ENCODE peak calls at places on chromosomes 12 and 14, in six cellular contexts. One of them, this sample, is unnamed. For H3K4me1, the result is how much of the 10 kb centered on the place peaks cover.

GRCh38 chr12:538731-539539 is 79.2 kb downstream of the B4GALNT3 start:
- DNase-seq in ovary: no peak
- DNase-seq in CD8-positive, alpha-beta memory T cell: peak
- DNase-seq in right lobe of liver: no peak
- DNase-seq in Karpas-422: no peak
- DNase-seq in GM23338: no peak
- DNase-seq in this sample: peak

GRCh38 chr12:85279449-85280137 is 427 bp upstream of the ALX1 start:
- DNase-seq in ovary: no peak
- DNase-seq in CD8-positive, alpha-beta memory T cell: no peak
- DNase-seq in right lobe of liver: peak
- DNase-seq in Karpas-422: no peak
- DNase-seq in GM23338: peak
- DNase-seq in this sample: no peak

GRCh38 chr12:4121506-4122020 is 152.0 kb upstream of the CCND2 start:
- DNase-seq in ovary: no peak
- DNase-seq in CD8-positive, alpha-beta memory T cell: no peak
- DNase-seq in right lobe of liver: no peak
- DNase-seq in Karpas-422: no peak
- DNase-seq in GM23338: no peak
- DNase-seq in this sample: no peak

GRCh38 chr12:47860873-47861272 is 41.2 kb upstream of the HDAC7 start:
- DNase-seq in ovary: no peak
- DNase-seq in CD8-positive, alpha-beta memory T cell: no peak
- DNase-seq in right lobe of liver: no peak
- DNase-seq in Karpas-422: no peak
- DNase-seq in GM23338: no peak
- DNase-seq in this sample: no peak

GRCh38 chr12:104605685-104606084 is 148.9 kb downstream of the CHST11 start:
- DNase-seq in ovary: no peak
- DNase-seq in CD8-positive, alpha-beta memory T cell: no peak
- DNase-seq in right lobe of liver: no peak
- DNase-seq in Karpas-422: no peak
- DNase-seq in GM23338: peak
- DNase-seq in this sample: peak

GRCh38 chr12:65195387-65196055 is 26.1 kb downstream of the LEMD3 start:
- DNase-seq in ovary: no peak
- DNase-seq in CD8-positive, alpha-beta memory T cell: no peak
- DNase-seq in right lobe of liver: no peak
- DNase-seq in Karpas-422: no peak
- DNase-seq in GM23338: peak
- DNase-seq in this sample: no peak

GRCh38 chr12:84912191-84913142 is at the start of gene SLC6A15:
- DNase-seq in ovary: peak
- DNase-seq in CD8-positive, alpha-beta memory T cell: no peak
- DNase-seq in right lobe of liver: peak
- DNase-seq in Karpas-422: no peak
- DNase-seq in GM23338: peak
- DNase-seq in this sample: peak

GRCh38 chr12:92928431-92928961 is 599 bp downstream of the EEA1 start:
- DNase-seq in ovary: peak
- DNase-seq in CD8-positive, alpha-beta memory T cell: no peak
- DNase-seq in right lobe of liver: peak
- DNase-seq in Karpas-422: peak
- DNase-seq in GM23338: no peak
- DNase-seq in this sample: peak

GRCh38 chr14:72616294-72616693 is 277.6 kb downstream of the DPF3 start:
- DNase-seq in ovary: no peak
- DNase-seq in CD8-positive, alpha-beta memory T cell: no peak
- DNase-seq in right lobe of liver: no peak
- DNase-seq in Karpas-422: no peak
- DNase-seq in GM23338: no peak
- DNase-seq in this sample: no peak

GRCh38 chr12:62291888-62292760 is 31.9 kb downstream of the USP15 start:
- DNase-seq in ovary: no peak
- DNase-seq in CD8-positive, alpha-beta memory T cell: no peak
- DNase-seq in right lobe of liver: no peak
- DNase-seq in Karpas-422: no peak
- DNase-seq in GM23338: no peak
- DNase-seq in this sample: no peak

GRCh38 chr14:34778744-34779143 is 64.4 kb upstream of the CFL2 start:
- DNase-seq in ovary: no peak
- DNase-seq in CD8-positive, alpha-beta memory T cell: no peak
- DNase-seq in right lobe of liver: no peak
- DNase-seq in Karpas-422: no peak
- DNase-seq in GM23338: no peak
- DNase-seq in this sample: no peak

GRCh38 chr12:76666272-76666845 is 97.6 kb upstream of the ZDHHC17 start:
- DNase-seq in ovary: no peak
- DNase-seq in CD8-positive, alpha-beta memory T cell: no peak
- DNase-seq in right lobe of liver: no peak
- DNase-seq in Karpas-422: peak
- DNase-seq in GM23338: no peak
- DNase-seq in this sample: no peak

GRCh38 chr12:42963993-42964392 is 374.4 kb upstream of the PRICKLE1 start:
- DNase-seq in ovary: no peak
- DNase-seq in CD8-positive, alpha-beta memory T cell: no peak
- DNase-seq in right lobe of liver: no peak
- DNase-seq in Karpas-422: no peak
- DNase-seq in GM23338: no peak
- DNase-seq in this sample: no peak

GRCh38 chr12:69872804-69873203 is 47.8 kb downstream of the MYRFL start:
- DNase-seq in ovary: no peak
- DNase-seq in CD8-positive, alpha-beta memory T cell: no peak
- DNase-seq in right lobe of liver: no peak
- DNase-seq in Karpas-422: no peak
- DNase-seq in GM23338: no peak
- DNase-seq in this sample: no peak

GRCh38 chr12:18546399-18546798 is 191.4 kb downstream of the PLCZ1 start:
- DNase-seq in ovary: no peak
- DNase-seq in CD8-positive, alpha-beta memory T cell: no peak
- DNase-seq in right lobe of liver: no peak
- DNase-seq in Karpas-422: no peak
- DNase-seq in GM23338: no peak
- DNase-seq in this sample: no peak

GRCh38 chr12:89695100-89695499 is 13.5 kb downstream of the ATP2B1 start:
- DNase-seq in ovary: no peak
- DNase-seq in CD8-positive, alpha-beta memory T cell: no peak
- DNase-seq in right lobe of liver: no peak
- DNase-seq in Karpas-422: no peak
- DNase-seq in GM23338: no peak
- DNase-seq in this sample: no peak

GRCh38 chr12:212799-213526 is 994 bp downstream of the SLC6A12 start:
- DNase-seq in ovary: peak
- DNase-seq in CD8-positive, alpha-beta memory T cell: no peak
- DNase-seq in right lobe of liver: peak
- DNase-seq in Karpas-422: no peak
- DNase-seq in GM23338: no peak
- DNase-seq in this sample: no peak

GRCh38 chr12:122081108-122081696 is 2.6 kb downstream of the MLXIP start:
- DNase-seq in ovary: no peak
- DNase-seq in CD8-positive, alpha-beta memory T cell: no peak
- DNase-seq in right lobe of liver: no peak
- DNase-seq in Karpas-422: no peak
- DNase-seq in GM23338: no peak
- DNase-seq in this sample: peak

GRCh38 chr12:18888062-18888461 is 150.1 kb downstream of the CAPZA3 start:
- DNase-seq in ovary: no peak
- DNase-seq in CD8-positive, alpha-beta memory T cell: no peak
- DNase-seq in right lobe of liver: no peak
- DNase-seq in Karpas-422: no peak
- DNase-seq in GM23338: peak
- DNase-seq in this sample: no peak

GRCh38 chr14:29892327-29892726 is 35.3 kb downstream of the PRKD1 start:
- DNase-seq in ovary: no peak
- DNase-seq in CD8-positive, alpha-beta memory T cell: no peak
- DNase-seq in right lobe of liver: no peak
- DNase-seq in Karpas-422: no peak
- DNase-seq in GM23338: no peak
- DNase-seq in this sample: no peak

GRCh38 chr14:105068818-105069217 is 3.6 kb upstream of the GPR132 start:
- DNase-seq in ovary: no peak
- DNase-seq in CD8-positive, alpha-beta memory T cell: no peak
- DNase-seq in right lobe of liver: no peak
- DNase-seq in Karpas-422: no peak
- DNase-seq in GM23338: no peak
- DNase-seq in this sample: no peak

GRCh38 chr12:47302111-47302597 is 222.4 kb upstream of the AMIGO2 start:
- DNase-seq in ovary: no peak
- DNase-seq in CD8-positive, alpha-beta memory T cell: no peak
- DNase-seq in right lobe of liver: no peak
- DNase-seq in Karpas-422: peak
- DNase-seq in GM23338: no peak
- DNase-seq in this sample: no peak

GRCh38 chr14:94998110-94998509 is 159.2 kb downstream of the DICER1 start:
- DNase-seq in ovary: no peak
- DNase-seq in CD8-positive, alpha-beta memory T cell: no peak
- DNase-seq in right lobe of liver: no peak
- DNase-seq in Karpas-422: no peak
- DNase-seq in GM23338: no peak
- DNase-seq in this sample: no peak

GRCh38 chr14:35818346-35819115 is 7.6 kb upstream of the BRMS1L start:
- DNase-seq in ovary: no peak
- DNase-seq in CD8-positive, alpha-beta memory T cell: peak
- DNase-seq in right lobe of liver: no peak
- DNase-seq in Karpas-422: peak
- DNase-seq in GM23338: peak
- DNase-seq in this sample: no peak

GRCh38 chr14:75519826-75520692 is 2.2 kb upstream of the BATF start:
- DNase-seq in ovary: no peak
- DNase-seq in CD8-positive, alpha-beta memory T cell: no peak
- DNase-seq in right lobe of liver: no peak
- DNase-seq in Karpas-422: no peak
- DNase-seq in GM23338: no peak
- DNase-seq in this sample: no peak

GRCh38 chr14:76826122-76826521 is at the start of gene LRRC74A:
- DNase-seq in ovary: no peak
- DNase-seq in CD8-positive, alpha-beta memory T cell: no peak
- DNase-seq in right lobe of liver: no peak
- DNase-seq in Karpas-422: no peak
- DNase-seq in GM23338: no peak
- DNase-seq in this sample: no peak

GRCh38 chr14:92460541-92460915 is 53.1 kb upstream of the RIN3 start:
- DNase-seq in ovary: no peak
- DNase-seq in CD8-positive, alpha-beta memory T cell: no peak
- DNase-seq in right lobe of liver: no peak
- DNase-seq in Karpas-422: no peak
- DNase-seq in GM23338: no peak
- DNase-seq in this sample: no peak

GRCh38 chr14:79781882-79782281 is 429.4 kb downstream of the DIO2 start:
- DNase-seq in ovary: no peak
- DNase-seq in CD8-positive, alpha-beta memory T cell: no peak
- DNase-seq in right lobe of liver: no peak
- DNase-seq in Karpas-422: no peak
- DNase-seq in GM23338: no peak
- DNase-seq in this sample: no peak

GRCh38 chr12:104232609-104233280 is 17.2 kb downstream of the TXNRD1 start:
- DNase-seq in ovary: no peak
- DNase-seq in CD8-positive, alpha-beta memory T cell: no peak
- DNase-seq in right lobe of liver: no peak
- DNase-seq in Karpas-422: no peak
- DNase-seq in GM23338: no peak
- DNase-seq in this sample: no peak

GRCh38 chr14:21049263-21049662 is 7.1 kb downstream of the RNASE7 start:
- DNase-seq in ovary: no peak
- DNase-seq in CD8-positive, alpha-beta memory T cell: no peak
- DNase-seq in right lobe of liver: no peak
- DNase-seq in Karpas-422: no peak
- DNase-seq in GM23338: no peak
- DNase-seq in this sample: no peak
- H3K4me1 ChIP-seq in ovary: under half
- H3K4me1 ChIP-seq in CD8-positive, alpha-beta memory T cell: under half
- H3K4me1 ChIP-seq in right lobe of liver: half or more
- H3K4me1 ChIP-seq in Karpas-422: under half
- H3K4me1 ChIP-seq in GM23338: under half
- H3K4me1 ChIP-seq in this sample: under half

GRCh38 chr12:117689857-117690256 is 278.9 kb downstream of the KSR2 start:
- DNase-seq in ovary: no peak
- DNase-seq in CD8-positive, alpha-beta memory T cell: no peak
- DNase-seq in right lobe of liver: no peak
- DNase-seq in Karpas-422: no peak
- DNase-seq in GM23338: no peak
- DNase-seq in this sample: no peak

GRCh38 chr12:117685115-117685926 is 283.5 kb downstream of the KSR2 start:
- DNase-seq in ovary: no peak
- DNase-seq in CD8-positive, alpha-beta memory T cell: no peak
- DNase-seq in right lobe of liver: no peak
- DNase-seq in Karpas-422: peak
- DNase-seq in GM23338: peak
- DNase-seq in this sample: peak

GRCh38 chr12:117686911-117687377 is 281.8 kb downstream of the KSR2 start:
- DNase-seq in ovary: no peak
- DNase-seq in CD8-positive, alpha-beta memory T cell: no peak
- DNase-seq in right lobe of liver: no peak
- DNase-seq in Karpas-422: no peak
- DNase-seq in GM23338: no peak
- DNase-seq in this sample: no peak

GRCh38 chr12:117684471-117684870 is 284.3 kb downstream of the KSR2 start:
- DNase-seq in ovary: no peak
- DNase-seq in CD8-positive, alpha-beta memory T cell: no peak
- DNase-seq in right lobe of liver: no peak
- DNase-seq in Karpas-422: no peak
- DNase-seq in GM23338: no peak
- DNase-seq in this sample: no peak

GRCh38 chr12:117686210-117686609 is 282.6 kb downstream of the KSR2 start:
- DNase-seq in ovary: no peak
- DNase-seq in CD8-positive, alpha-beta memory T cell: no peak
- DNase-seq in right lobe of liver: no peak
- DNase-seq in Karpas-422: no peak
- DNase-seq in GM23338: no peak
- DNase-seq in this sample: no peak
- H3K27ac ChIP-seq in ovary: no peak
- H3K27ac ChIP-seq in CD8-positive, alpha-beta memory T cell: no peak
- H3K27ac ChIP-seq in right lobe of liver: no peak
- H3K27ac ChIP-seq in Karpas-422: no peak
- H3K27ac ChIP-seq in GM23338: no peak
- H3K27ac ChIP-seq in this sample: no peak

GRCh38 chr12:124513297-124513867 is 54.0 kb downstream of the NCOR2 start:
- DNase-seq in ovary: no peak
- DNase-seq in CD8-positive, alpha-beta memory T cell: no peak
- DNase-seq in right lobe of liver: no peak
- DNase-seq in Karpas-422: no peak
- DNase-seq in GM23338: peak
- DNase-seq in this sample: no peak
- H3K4me3 ChIP-seq in ovary: no peak
- H3K4me3 ChIP-seq in CD8-positive, alpha-beta memory T cell: no peak
- H3K4me3 ChIP-seq in right lobe of liver: no peak
- H3K4me3 ChIP-seq in Karpas-422: no peak
- H3K4me3 ChIP-seq in GM23338: peak
- H3K4me3 ChIP-seq in this sample: no peak

DNA sequence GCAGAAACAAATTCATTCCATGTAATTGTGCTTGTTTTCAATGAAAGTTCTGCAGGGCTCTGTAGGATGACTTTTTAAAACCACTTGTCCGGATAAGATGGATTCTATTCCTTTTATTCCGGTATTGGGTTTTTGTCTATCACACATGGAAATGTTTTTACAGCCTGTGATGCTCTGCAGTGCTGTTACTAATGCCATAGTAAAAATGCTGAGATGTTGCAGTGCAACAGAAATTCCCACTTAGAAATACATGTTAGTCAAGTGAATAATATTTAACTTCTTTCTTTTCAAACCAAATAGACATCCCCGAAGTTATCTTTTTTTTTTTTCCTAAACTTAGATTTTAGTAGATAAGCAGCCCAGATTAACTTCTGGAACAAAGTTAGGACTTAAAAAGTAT is 71.9 kb downstream of the RASSF8 start:
- DNase-seq in ovary: no peak
- DNase-seq in CD8-positive, alpha-beta memory T cell: no peak
- DNase-seq in right lobe of liver: no peak
- DNase-seq in Karpas-422: no peak
- DNase-seq in GM23338: no peak
- DNase-seq in this sample: no peak
- H3K4me1 ChIP-seq in ovary: under half
- H3K4me1 ChIP-seq in CD8-positive, alpha-beta memory T cell: under half
- H3K4me1 ChIP-seq in right lobe of liver: under half
- H3K4me1 ChIP-seq in Karpas-422: under half
- H3K4me1 ChIP-seq in GM23338: under half
- H3K4me1 ChIP-seq in this sample: under half